ENCODE peak calls at places on chromosomes 4 and X, in four cellular contexts. W is K562, K is A549, S is HepG2. P is an unnamed sample.

GRCh38 chr4:155768370-155768769 is 9.5 kb downstream of the GUCY1B1 start:
- DNase-seq in W (no peak), S (no peak), K (no peak), P (no peak)

GRCh38 chr4:83989835-83990234 is 453.9 kb downstream of the GPAT3 start:
- DNase-seq in W (no peak), K (no peak), S (no peak), P (no peak)

GRCh38 chrX:19673334-19674040 is 158.2 kb upstream of the MAP3K15 start:
- DNase-seq in W (no peak), K (peak; percentile 69), S (peak; percentile 31), P (no peak)

GRCh38 chr4:172707622-172708021 is 461.0 kb upstream of the GALNT7 start:
- DNase-seq in K (no peak), S (no peak), W (no peak), P (no peak)

GRCh38 chr4:145861331-145862318 is 77.0 kb downstream of the ZNF827 start:
- DNase-seq in S (no peak), W (no peak), K (no peak), P (peak; percentile 29)

GRCh38 chr4:164943192-164943591 is 34.3 kb downstream of the TRIM61 start:
- DNase-seq in W (no peak), K (no peak), S (no peak), P (no peak)

GRCh38 chr4:88672987-88673386 is 24.6 kb downstream of the NAP1L5 start:
- DNase-seq in S (peak; percentile 28), W (peak; percentile 15), K (no peak), P (peak; percentile 47)

GRCh38 chr4:6500481-6501135 is 28.2 kb upstream of the PPP2R2C start:
- DNase-seq in S (no peak), W (no peak), K (no peak), P (no peak)

GRCh38 chr4:26110493-26110892 is 196.5 kb downstream of the SMIM20 start:
- DNase-seq in K (no peak), W (no peak), S (no peak), P (no peak)

GRCh38 chr4:99435154-99435553 is at the start of gene ADH7:
- DNase-seq in S (no peak), K (no peak), W (no peak), P (no peak)

GRCh38 chr4:44861756-44862155 is 135.4 kb upstream of the GNPDA2 start:
- DNase-seq in S (no peak), K (no peak), W (no peak), P (no peak)

GRCh38 chrX:150036181-150036580 is 97.9 kb upstream of the EOLA2 start:
- DNase-seq in K (peak; percentile 41), W (no peak), S (peak; percentile 53), P (no peak)

GRCh38 chrX:15158736-15159406 is 111.0 kb downstream of the ASB9 start:
- DNase-seq in W (no peak), K (no peak), S (no peak), P (no peak)

GRCh38 chr4:17385403-17385802 is 126.5 kb downstream of the QDPR start:
- DNase-seq in S (no peak), K (no peak), W (no peak), P (no peak)

GRCh38 chr4:84856468-84856867 is 110.0 kb downstream of the WDFY3 start:
- DNase-seq in K (no peak), W (no peak), S (no peak), P (no peak)

GRCh38 chr4:15234585-15235126 is 193.2 kb upstream of the C1QTNF7 start:
- DNase-seq in K (no peak), S (no peak), W (no peak), P (no peak)

GRCh38 chrX:113059714-113060113 is 219.1 kb upstream of the AMOT start:
- DNase-seq in K (no peak), S (no peak), W (no peak), P (no peak)

GRCh38 chrX:16436348-16437188 is 213.4 kb upstream of the S100G start:
- DNase-seq in K (peak; percentile 35), S (peak; percentile 44), W (peak; percentile 58), P (peak; percentile 73)

DNA sequence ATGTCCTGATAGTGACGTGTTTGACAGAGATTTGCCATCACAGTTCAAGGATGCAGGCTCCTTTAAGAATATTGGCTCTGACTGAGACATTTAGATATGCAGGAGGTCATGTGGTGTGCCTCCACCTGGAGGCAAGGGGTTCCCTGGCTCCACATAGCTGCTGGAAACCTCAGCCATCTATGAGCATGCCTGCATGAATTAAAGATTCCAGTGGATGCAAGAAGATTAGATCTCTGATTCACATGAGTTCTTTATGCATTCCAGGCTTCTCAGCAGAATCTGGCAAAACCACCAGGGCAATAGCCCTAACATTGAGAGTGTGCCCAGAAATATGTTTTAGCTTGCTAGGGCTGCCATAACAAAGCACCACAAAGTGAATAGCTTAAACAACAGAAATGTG is 298.5 kb upstream of the AADAT start:
- DNase-seq in K (no peak), S (no peak), W (no peak), P (no peak)
- TF ChIP-seq NR3C1 in K (no peak), S (no peak), W (no peak), P (no peak)

DNA sequence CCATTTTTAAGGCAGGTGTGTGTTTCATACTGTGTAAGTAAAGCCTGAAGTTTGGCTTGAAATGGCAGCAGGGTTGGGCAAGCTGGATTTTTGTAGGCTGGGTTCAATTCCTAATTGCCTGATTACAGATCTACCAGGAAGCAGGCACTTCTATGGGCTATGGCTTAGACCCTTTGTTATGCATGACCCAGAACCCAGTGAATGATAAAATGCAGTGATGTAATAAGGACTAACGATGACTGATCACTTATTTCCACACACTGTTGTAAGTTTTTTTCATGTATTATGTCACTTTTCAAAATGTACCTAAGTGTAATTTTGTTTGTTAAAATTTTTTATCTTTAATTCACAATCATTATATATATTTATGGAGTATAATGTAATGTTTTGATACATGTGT is 8.6 kb downstream of the LANCL3 start:
- DNase-seq in S (no peak), W (no peak), K (no peak), P (no peak)
- TF ChIP-seq NR3C1 in S (no peak), W (no peak), K (no peak), P (no peak)

DNA sequence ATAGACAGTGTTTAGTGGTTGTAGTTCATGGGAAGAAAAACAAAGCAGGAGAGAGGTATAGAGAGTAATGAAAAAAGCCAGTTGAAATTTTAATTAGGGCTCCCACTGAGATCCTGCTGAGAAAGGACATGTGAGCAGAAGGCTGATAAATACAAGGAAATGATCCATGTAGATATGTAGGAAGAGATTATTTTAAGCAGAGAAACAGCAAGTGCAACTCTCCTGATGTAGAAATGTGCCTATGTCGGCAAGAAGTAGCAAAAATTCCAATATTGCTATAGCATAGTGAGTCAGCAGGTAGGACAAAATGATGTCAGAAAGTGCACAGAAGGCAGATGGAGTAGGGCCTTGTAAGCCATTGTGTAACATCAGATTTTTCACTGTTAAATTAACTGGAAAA is 1027.3 kb downstream of the PCDH18 start:
- DNase-seq in K (no peak), S (no peak), W (no peak), P (no peak)
- TF ChIP-seq NR3C1 in K (no peak), S (no peak), W (no peak), P (no peak)

DNA sequence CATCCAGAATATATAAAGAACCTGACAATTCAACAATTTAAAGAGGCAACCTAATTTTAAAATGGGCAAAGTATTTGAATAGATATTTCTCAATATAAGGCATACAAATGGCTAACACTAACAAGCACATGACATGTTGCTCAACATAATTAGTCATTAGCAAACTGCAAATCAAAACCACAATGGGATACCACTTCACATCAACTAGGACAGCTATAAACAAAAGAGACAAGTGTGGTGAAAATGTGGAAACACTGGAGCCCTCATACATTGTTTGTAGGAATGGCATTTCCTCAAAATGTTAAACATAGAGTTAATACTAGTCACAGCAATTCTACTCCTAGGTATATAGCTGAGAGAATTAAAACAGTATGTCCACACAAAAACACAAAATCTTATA is 96.7 kb downstream of the CORIN start:
- DNase-seq in K (no peak), S (no peak), W (no peak), P (no peak)
- TF ChIP-seq NR3C1 in K (no peak), S (no peak), W (no peak), P (no peak)

GRCh38 chr4:168499241-168499640 is 2.4 kb downstream of the PALLD start:
- DNase-seq in K (no peak), W (no peak), S (no peak), P (no peak)

GRCh38 chr4:168491563-168491962 is 5.3 kb upstream of the PALLD start:
- DNase-seq in K (no peak), W (no peak), S (no peak), P (no peak)

GRCh38 chr4:168501407-168501806 is 4.6 kb downstream of the PALLD start:
- DNase-seq in K (no peak), S (peak; percentile 36), W (no peak), P (no peak)

GRCh38 chr4:168498259-168498658 is 1.4 kb downstream of the PALLD start:
- DNase-seq in K (no peak), S (no peak), W (no peak), P (no peak)

DNA sequence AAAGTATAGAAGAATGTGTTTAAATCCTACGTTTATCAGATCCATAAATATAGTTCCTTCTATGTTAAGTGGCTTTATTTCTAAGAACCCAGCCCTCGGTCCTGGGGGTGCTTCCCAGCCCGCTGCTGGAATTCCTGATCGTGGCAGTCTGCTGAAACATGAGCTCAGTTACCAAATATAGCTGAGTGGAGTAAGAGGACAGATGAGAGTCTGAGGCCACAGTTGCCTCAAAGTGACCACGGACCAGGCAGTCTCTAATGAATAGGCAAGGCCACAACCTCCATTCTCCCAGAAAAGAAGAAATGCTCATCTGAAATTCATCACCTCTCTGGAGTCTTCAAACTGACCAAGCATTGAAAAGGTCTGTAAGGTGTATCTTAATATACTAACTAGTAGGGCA is at the start of gene PALLD:
- DNase-seq in K (no peak), W (no peak), S (no peak), P (no peak)
- TF ChIP-seq NR3C1 in K (no peak), W (no peak), S (no peak), P (no peak)

DNA sequence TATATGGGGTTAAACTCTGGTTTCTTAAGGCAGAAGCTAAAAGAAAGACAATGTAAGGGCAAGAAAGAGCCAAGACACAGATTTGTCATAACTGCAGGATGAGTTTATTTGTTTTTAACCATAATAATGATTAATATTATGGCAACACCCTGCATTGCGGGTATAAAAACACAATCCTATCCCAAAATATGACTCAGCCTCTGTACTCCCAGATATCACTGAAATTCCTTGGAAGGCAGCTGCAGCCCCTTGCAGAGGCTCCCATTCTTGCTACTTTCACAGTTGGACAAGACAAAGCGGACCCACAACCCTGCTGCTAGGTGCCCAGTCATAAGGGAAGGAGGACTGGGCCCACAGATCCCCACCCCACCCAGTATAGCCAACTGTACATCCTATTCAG is 20.4 kb upstream of the FGF16 start:
- DNase-seq in K (no peak), W (no peak), S (no peak), P (no peak)
- TF ChIP-seq NR3C1 in K (no peak), W (no peak), S (no peak), P (no peak)

GRCh38 chr4:106210021-106210420 is 106.0 kb downstream of the TBCK start:
- DNase-seq in S (no peak), W (no peak), K (no peak), P (no peak)

GRCh38 chr4:106208481-106209460 is 107.2 kb downstream of the TBCK start:
- DNase-seq in K (no peak), S (no peak), W (no peak), P (peak; percentile 16)
- TF ChIP-seq NR3C1 in K (no peak), S (no peak), W (no peak), P (no peak)

P was measured in WTC11.